ENCODE peak calls at places on chromosomes 16 and 17, in six cellular contexts. Y, Z, M, O, T and A are unnamed samples.

GRCh38 chr17:55391764-55392467 is 29.7 kb downstream of the MMD start:
- DNase-seq in Z (no peak), M (no peak), T (no peak), Y (no peak), O (no peak), A (no peak)

GRCh38 chr17:61815863-61816523 is 47.3 kb downstream of the BRIP1 start:
- DNase-seq in M (no peak), Y (no peak), T (no peak), O (no peak), Z (no peak), A (no peak)

GRCh38 chr16:24766057-24766456 is 36.6 kb downstream of the TNRC6A start:
- DNase-seq in T (no peak), Z (no peak), M (no peak), Y (no peak), O (no peak), A (no peak)

GRCh38 chr17:79192503-79193500 is 118.2 kb downstream of the ENGASE start:
- DNase-seq in M (no peak), Y (no peak), O (peak), T (peak), Z (peak), A (peak)

GRCh38 chr17:11981862-11982261 is 15.4 kb downstream of the ZNF18 start:
- DNase-seq in M (no peak), Y (no peak), T (no peak), O (no peak), Z (no peak), A (no peak)

GRCh38 chr17:18959845-18960240 is 7.9 kb downstream of the SLC5A10 start:
- DNase-seq in O (no peak), Z (no peak), T (no peak), Y (peak), M (no peak), A (no peak)

GRCh38 chr16:12920739-12921138 is 19.3 kb downstream of the SHISA9 start:
- DNase-seq in O (no peak), M (no peak), Y (no peak), T (no peak), Z (no peak), A (no peak)

GRCh38 chr16:12271006-12271405 is 294.5 kb downstream of the SNX29 start:
- DNase-seq in Z (peak), Y (no peak), O (no peak), T (no peak), M (peak), A (no peak)

GRCh38 chr17:60971515-60972369 is 294.1 kb downstream of the BCAS3 start:
- DNase-seq in Z (peak), O (peak), M (peak), T (peak), Y (no peak), A (peak)

GRCh38 chr17:65589321-65589720 is 27.9 kb upstream of the AXIN2 start:
- DNase-seq in Y (no peak), O (no peak), Z (no peak), M (no peak), T (no peak), A (no peak)

GRCh38 chr17:57226793-57227192 is 29.5 kb upstream of the MSI2 start:
- DNase-seq in M (no peak), Z (no peak), O (no peak), T (no peak), Y (no peak), A (no peak)

GRCh38 chr16:87054856-87055255 is 262.3 kb downstream of the C16orf95 start:
- DNase-seq in Z (no peak), T (no peak), M (no peak), O (no peak), Y (no peak), A (no peak)

GRCh38 chr17:77571562-77571981 is 386.9 kb upstream of the TNRC6C start:
- DNase-seq in Y (no peak), Z (peak), T (no peak), O (no peak), M (no peak), A (no peak)

GRCh38 chr17:59349178-59349577 is 17.7 kb downstream of the YPEL2 start:
- DNase-seq in T (no peak), M (no peak), O (no peak), Z (no peak), Y (no peak), A (no peak)

GRCh38 chr17:9729735-9730420 is 61.5 kb downstream of the DHRS7C start:
- DNase-seq in Z (peak), M (no peak), O (no peak), T (peak), Y (no peak), A (peak)

GRCh38 chr17:51346218-51346982 is 86.1 kb downstream of the UTP18 start:
- DNase-seq in Y (no peak), Z (no peak), M (peak), O (no peak), T (no peak), A (no peak)

GRCh38 chr16:86755571-86756006 is 177.2 kb downstream of the FOXL1 start:
- DNase-seq in Z (no peak), O (no peak), M (no peak), Y (peak), T (no peak), A (no peak)

GRCh38 chr17:27810902-27811557 is 10.7 kb upstream of the NOS2 start:
- DNase-seq in O (no peak), T (no peak), M (no peak), Z (no peak), Y (no peak), A (peak)

GRCh38 chr17:41530062-41531048 is 2.2 kb upstream of the KRT19 start:
- DNase-seq in T (peak), M (peak), O (no peak), Y (no peak), Z (peak), A (peak)

GRCh38 chr17:76371656-76372628 is 12.5 kb upstream of the SPHK1 start:
- DNase-seq in M (no peak), T (no peak), Z (peak), O (no peak), Y (no peak), A (peak)

GRCh38 chr16:10646228-10646580 is 48.5 kb downstream of the TEKT5 start:
- DNase-seq in Y (no peak), Z (no peak), M (no peak), O (no peak), T (no peak), A (no peak)

GRCh38 chr16:87127061-87127765 is 190.0 kb downstream of the C16orf95 start:
- DNase-seq in Z (peak), Y (no peak), O (no peak), T (no peak), M (no peak), A (no peak)

GRCh38 chr17:33049781-33050414 is 58.3 kb downstream of the SPACA3 start:
- DNase-seq in Z (peak), Y (no peak), O (no peak), T (peak), M (peak), A (peak)

GRCh38 chr17:82647593-82648164 is 565 bp downstream of the WDR45B start:
- DNase-seq in Y (peak), M (no peak), Z (no peak), O (no peak), T (peak), A (no peak)

GRCh38 chr17:14753383-14753782 is 452.5 kb downstream of the HS3ST3B1 start:
- DNase-seq in O (no peak), Y (no peak), T (no peak), M (no peak), Z (no peak), A (no peak)

GRCh38 chr17:1462164-1463112 is 6.4 kb upstream of the CRK start:
- DNase-seq in O (no peak), M (no peak), T (no peak), Z (peak), Y (no peak), A (no peak)

GRCh38 chr17:6572997-6573396 is 16.6 kb upstream of the PITPNM3 start:
- DNase-seq in T (no peak), O (no peak), Y (no peak), M (no peak), Z (no peak), A (no peak)

GRCh38 chr17:64174686-64175456 is 44.9 kb upstream of the ERN1 start:
- DNase-seq in O (no peak), Y (no peak), M (no peak), Z (no peak), T (no peak), A (peak)

GRCh38 chr16:89163297-89163696 is 8.3 kb upstream of the CDH15 start:
- DNase-seq in Y (no peak), Z (no peak), T (no peak), O (no peak), M (no peak), A (no peak)

GRCh38 chr17:65558683-65559311 is 2.7 kb downstream of the AXIN2 start:
- DNase-seq in M (no peak), O (no peak), T (no peak), Z (no peak), Y (peak), A (no peak)

GRCh38 chr17:75373290-75373689 is 32.2 kb downstream of the GRB2 start:
- DNase-seq in Z (no peak), M (no peak), Y (no peak), T (no peak), O (no peak), A (no peak)

GRCh38 chr16:2858245-2859025 is 465 bp upstream of the PRSS22 start:
- DNase-seq in M (no peak), Z (no peak), T (no peak), Y (peak), O (peak), A (peak)
- H3K4me3 ChIP-seq in M (no peak), Z (no peak), T (peak), Y (no peak), O (peak), A (peak)

DNA sequence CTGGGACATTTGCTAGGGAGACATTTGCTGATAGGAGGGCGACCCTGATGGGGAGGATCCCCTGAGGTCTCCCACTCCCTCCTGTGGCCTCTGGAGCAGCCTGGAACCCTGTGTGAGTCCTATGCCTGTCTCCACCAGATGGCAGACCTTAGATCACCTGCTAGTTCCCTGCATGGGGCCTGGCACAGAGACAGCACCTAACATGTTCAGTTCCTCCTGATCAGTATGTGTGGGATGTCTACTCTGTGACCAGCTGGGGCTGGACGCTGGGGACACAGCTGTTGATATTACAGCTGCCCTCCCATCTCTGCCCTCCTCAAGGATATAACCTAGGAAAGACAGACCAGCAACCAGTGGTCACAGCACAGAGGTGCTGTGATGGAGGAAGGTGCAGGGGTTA is 1.1 kb upstream of the ADCY7 start:
- DNase-seq in Z (no peak), M (peak), T (no peak), O (no peak), Y (peak), A (peak)
- TF ChIP-seq CTCF in Z (no peak), M (peak), T (no peak), O (no peak), Y (no peak), A (peak)

GRCh38 chr17:17822189-17822978 is 14.4 kb downstream of the SREBF1 start:
- DNase-seq in T (no peak), Z (peak), O (peak), Y (peak), M (no peak), A (no peak)

GRCh38 chr17:17826340-17826708 is 10.5 kb downstream of the SREBF1 start:
- DNase-seq in Z (no peak), Y (no peak), T (no peak), O (no peak), M (no peak), A (no peak)

GRCh38 chr17:17824119-17824779 is 12.5 kb downstream of the SREBF1 start:
- DNase-seq in Z (no peak), Y (no peak), O (no peak), T (no peak), M (no peak), A (no peak)

GRCh38 chr17:17824780-17825614 is 11.8 kb downstream of the SREBF1 start:
- DNase-seq in T (no peak), Z (no peak), Y (peak), M (no peak), O (no peak), A (no peak)

DNA sequence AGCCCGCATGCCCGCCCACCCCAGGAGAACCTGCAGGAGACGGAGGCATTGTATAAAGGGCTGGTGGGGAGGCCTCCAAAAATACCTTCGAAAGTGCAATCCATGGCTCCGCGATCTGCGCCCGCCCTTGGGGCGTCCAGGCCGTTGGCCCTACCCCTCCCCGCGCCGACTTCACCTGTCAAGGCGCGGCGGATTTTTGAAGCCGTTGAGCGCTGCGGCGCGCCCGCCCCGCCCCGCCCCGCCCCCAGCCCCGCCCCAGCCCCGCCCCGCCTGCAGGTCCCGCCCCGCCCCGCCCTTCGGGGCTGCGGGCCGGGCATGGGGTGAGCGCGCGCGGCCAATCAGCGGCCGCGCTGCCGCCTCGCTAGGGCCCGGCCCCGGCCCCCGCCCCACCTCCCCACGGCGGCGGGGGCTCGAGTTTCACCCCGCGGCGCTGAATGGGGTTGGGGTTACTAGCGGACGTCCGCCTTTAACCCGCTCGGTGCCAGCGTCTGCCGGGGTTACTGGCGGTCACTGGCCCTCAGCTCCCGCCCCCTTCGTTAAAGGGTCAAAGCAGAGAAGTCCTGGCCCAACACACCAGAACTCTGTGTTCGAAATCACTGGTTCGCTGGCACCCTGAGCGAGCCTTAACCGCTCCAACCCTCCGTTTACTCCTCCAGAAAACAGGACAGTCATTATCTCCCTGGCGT is 13.2 kb downstream of the SREBF1 start:
- DNase-seq in Z (peak), Y (peak), M (peak), O (peak), T (peak), A (peak)
- H3K4me3 ChIP-seq in Z (peak), Y (peak), M (peak), O (peak), T (peak), A (peak)

GRCh38 chr16:67613808-67614207 is 31.1 kb upstream of the CARMIL2 start:
- DNase-seq in M (peak), T (no peak), Y (no peak), O (no peak), Z (no peak), A (peak)
- TF ChIP-seq CTCF in M (peak), T (no peak), Y (no peak), O (no peak), Z (no peak), A (no peak)

GRCh38 chr16:674214-674881 is 1.1 kb upstream of the RHBDL1 start:
- DNase-seq in Y (no peak), O (no peak), M (no peak), Z (no peak), T (no peak), A (no peak)
- H3K4me3 ChIP-seq in Y (no peak), O (no peak), M (no peak), Z (no peak), T (no peak), A (no peak)